ENCODE peak calls at places on chromosome 20, in seven cellular contexts. One of them, this sample, is unnamed.

GRCh38 chr20:43916875-43917371 is 2.3 kb downstream of the TOX2 start:
- DNase-seq in osteocyte: no peak
- DNase-seq in RWPE1: no peak
- DNase-seq in type B pancreatic cell: no peak
- DNase-seq in HFFc6: peak; percentile 30
- DNase-seq in CD8-positive, alpha-beta T cell: no peak
- DNase-seq in GM06990: peak; percentile 56
- DNase-seq in this sample: no peak

GRCh38 chr20:16539280-16539679 is 34.0 kb downstream of the KIF16B start:
- DNase-seq in RWPE1: no peak
- DNase-seq in HFFc6: no peak
- DNase-seq in type B pancreatic cell: no peak
- DNase-seq in CD8-positive, alpha-beta T cell: no peak
- DNase-seq in osteocyte: no peak
- DNase-seq in GM06990: no peak
- DNase-seq in this sample: no peak

GRCh38 chr20:1086273-1087213 is 31.9 kb upstream of the PSMF1 start:
- DNase-seq in osteocyte: no peak
- DNase-seq in HFFc6: no peak
- DNase-seq in type B pancreatic cell: no peak
- DNase-seq in GM06990: peak; percentile 39
- DNase-seq in RWPE1: no peak
- DNase-seq in CD8-positive, alpha-beta T cell: no peak
- DNase-seq in this sample: peak; percentile 35

GRCh38 chr20:44388466-44389023 is 33.0 kb downstream of the HNF4A start:
- DNase-seq in osteocyte: no peak
- DNase-seq in HFFc6: peak; percentile 63
- DNase-seq in GM06990: peak; percentile 46
- DNase-seq in CD8-positive, alpha-beta T cell: peak; percentile 66
- DNase-seq in type B pancreatic cell: no peak
- DNase-seq in RWPE1: peak; percentile 90
- DNase-seq in this sample: peak; percentile 88

GRCh38 chr20:62822788-62823651 is 6.2 kb downstream of the COL9A3 start:
- DNase-seq in CD8-positive, alpha-beta T cell: no peak
- DNase-seq in osteocyte: no peak
- DNase-seq in RWPE1: peak; percentile 55
- DNase-seq in GM06990: peak; percentile 50
- DNase-seq in type B pancreatic cell: no peak
- DNase-seq in HFFc6: no peak
- DNase-seq in this sample: peak; percentile 87

GRCh38 chr20:10280016-10280908 is 61.6 kb downstream of the SNAP25 start:
- DNase-seq in GM06990: no peak
- DNase-seq in CD8-positive, alpha-beta T cell: no peak
- DNase-seq in osteocyte: no peak
- DNase-seq in HFFc6: peak; percentile 27
- DNase-seq in type B pancreatic cell: no peak
- DNase-seq in RWPE1: no peak
- DNase-seq in this sample: no peak

GRCh38 chr20:36468149-36469000 is 72.9 kb upstream of the MYL9 start:
- DNase-seq in type B pancreatic cell: no peak
- DNase-seq in CD8-positive, alpha-beta T cell: no peak
- DNase-seq in osteocyte: no peak
- DNase-seq in RWPE1: no peak
- DNase-seq in GM06990: no peak
- DNase-seq in HFFc6: no peak
- DNase-seq in this sample: no peak

GRCh38 chr20:38324159-38324558 is 20.2 kb downstream of the BPI start:
- DNase-seq in CD8-positive, alpha-beta T cell: no peak
- DNase-seq in osteocyte: no peak
- DNase-seq in RWPE1: no peak
- DNase-seq in GM06990: no peak
- DNase-seq in type B pancreatic cell: no peak
- DNase-seq in HFFc6: no peak
- DNase-seq in this sample: no peak

GRCh38 chr20:36275011-36275410 is 31.1 kb upstream of the DLGAP4 start:
- DNase-seq in osteocyte: peak; percentile 72
- DNase-seq in RWPE1: no peak
- DNase-seq in type B pancreatic cell: no peak
- DNase-seq in CD8-positive, alpha-beta T cell: no peak
- DNase-seq in HFFc6: no peak
- DNase-seq in GM06990: no peak
- DNase-seq in this sample: peak; percentile 8

GRCh38 chr20:63054103-63054474 is 47.3 kb upstream of the BHLHE23 start:
- DNase-seq in GM06990: no peak
- DNase-seq in RWPE1: no peak
- DNase-seq in HFFc6: no peak
- DNase-seq in CD8-positive, alpha-beta T cell: no peak
- DNase-seq in osteocyte: peak; percentile 62
- DNase-seq in type B pancreatic cell: no peak
- DNase-seq in this sample: no peak

GRCh38 chr20:58436868-58437645 is 48.0 kb downstream of the VAPB start:
- DNase-seq in GM06990: no peak
- DNase-seq in HFFc6: no peak
- DNase-seq in type B pancreatic cell: no peak
- DNase-seq in CD8-positive, alpha-beta T cell: no peak
- DNase-seq in osteocyte: no peak
- DNase-seq in RWPE1: no peak
- DNase-seq in this sample: no peak

GRCh38 chr20:10609276-10609675 is 64.5 kb downstream of the JAG1 start:
- DNase-seq in type B pancreatic cell: no peak
- DNase-seq in GM06990: no peak
- DNase-seq in HFFc6: peak; percentile 48
- DNase-seq in CD8-positive, alpha-beta T cell: no peak
- DNase-seq in RWPE1: no peak
- DNase-seq in osteocyte: no peak
- DNase-seq in this sample: no peak

GRCh38 chr20:11229772-11230171 is 556.0 kb upstream of the JAG1 start:
- DNase-seq in CD8-positive, alpha-beta T cell: no peak
- DNase-seq in GM06990: no peak
- DNase-seq in RWPE1: peak; percentile 50
- DNase-seq in osteocyte: no peak
- DNase-seq in type B pancreatic cell: no peak
- DNase-seq in HFFc6: peak; percentile 85
- DNase-seq in this sample: no peak

GRCh38 chr20:57433658-57434389 is 42.6 kb downstream of the RBM38 start:
- DNase-seq in type B pancreatic cell: no peak
- DNase-seq in RWPE1: no peak
- DNase-seq in GM06990: no peak
- DNase-seq in osteocyte: no peak
- DNase-seq in HFFc6: no peak
- DNase-seq in CD8-positive, alpha-beta T cell: peak; percentile 33
- DNase-seq in this sample: no peak

GRCh38 chr20:24957326-24957996 is 8.4 kb downstream of the CST7 start:
- DNase-seq in type B pancreatic cell: peak; percentile 48
- DNase-seq in HFFc6: no peak
- DNase-seq in CD8-positive, alpha-beta T cell: no peak
- DNase-seq in RWPE1: no peak
- DNase-seq in osteocyte: peak; percentile 73
- DNase-seq in GM06990: no peak
- DNase-seq in this sample: no peak

GRCh38 chr20:62350098-62350628 is 16.9 kb downstream of the LAMA5 start:
- DNase-seq in GM06990: no peak
- DNase-seq in HFFc6: no peak
- DNase-seq in CD8-positive, alpha-beta T cell: no peak
- DNase-seq in RWPE1: peak; percentile 97
- DNase-seq in osteocyte: no peak
- DNase-seq in type B pancreatic cell: no peak
- DNase-seq in this sample: no peak

GRCh38 chr20:2693286-2693995 is 861 bp downstream of the EBF4 start:
- DNase-seq in osteocyte: no peak
- DNase-seq in type B pancreatic cell: no peak
- DNase-seq in GM06990: peak; percentile 25
- DNase-seq in CD8-positive, alpha-beta T cell: peak; percentile 60
- DNase-seq in HFFc6: no peak
- DNase-seq in RWPE1: peak; percentile 30
- DNase-seq in this sample: peak; percentile 76
- TF ChIP-seq CTCF in osteocyte: no peak
- TF ChIP-seq CTCF in type B pancreatic cell: no peak
- TF ChIP-seq CTCF in GM06990: no peak
- TF ChIP-seq CTCF in CD8-positive, alpha-beta T cell: no peak
- TF ChIP-seq CTCF in HFFc6: no peak
- TF ChIP-seq CTCF in RWPE1: peak; percentile 10
- TF ChIP-seq CTCF in this sample: no peak

DNA sequence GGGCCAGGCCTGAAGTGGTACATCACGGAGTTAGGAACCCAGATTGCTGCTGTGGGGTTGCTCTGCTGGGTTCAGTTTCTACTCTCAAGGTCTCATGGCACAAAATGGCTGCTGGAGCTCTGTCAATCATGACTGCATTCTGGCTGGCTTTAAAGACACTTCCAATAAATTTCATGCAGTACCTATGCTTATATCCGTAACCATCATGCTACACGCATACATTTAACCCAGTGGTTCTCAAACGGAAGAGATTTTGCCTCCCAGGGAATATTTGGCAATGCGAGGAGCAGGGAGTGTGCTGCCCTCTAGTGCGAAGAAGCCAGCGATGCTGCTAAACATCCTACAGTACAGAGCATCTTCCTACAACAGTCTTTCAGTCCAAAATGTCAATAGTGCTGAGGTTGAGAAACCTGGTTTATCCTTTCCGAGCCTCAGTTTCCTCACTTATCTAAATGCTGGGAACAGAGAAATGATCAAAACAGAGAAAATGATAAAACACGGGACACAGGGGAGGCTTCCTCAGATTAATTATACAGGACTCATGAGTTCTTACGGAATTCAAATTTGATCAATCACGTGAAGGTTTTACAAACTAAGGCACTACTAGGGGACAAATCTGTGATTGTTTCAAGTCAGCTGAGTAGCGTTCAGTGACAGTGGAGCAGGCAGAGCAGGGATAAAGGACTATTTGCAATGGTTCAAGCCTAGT is 9.6 kb upstream of the SLC2A10 start:
- DNase-seq in osteocyte: no peak
- DNase-seq in RWPE1: peak; percentile 68
- DNase-seq in type B pancreatic cell: no peak
- DNase-seq in HFFc6: peak; percentile 22
- DNase-seq in GM06990: no peak
- DNase-seq in CD8-positive, alpha-beta T cell: no peak
- DNase-seq in this sample: no peak
- TF ChIP-seq CTCF in osteocyte: peak; percentile 63
- TF ChIP-seq CTCF in RWPE1: peak; percentile 82
- TF ChIP-seq CTCF in type B pancreatic cell: peak; percentile 78
- TF ChIP-seq CTCF in HFFc6: peak; percentile 79
- TF ChIP-seq CTCF in GM06990: peak; percentile 50
- TF ChIP-seq CTCF in CD8-positive, alpha-beta T cell: no peak
- TF ChIP-seq CTCF in this sample: peak; percentile 17

GRCh38 chr20:35264755-35265154 is 13.2 kb downstream of the MMP24OS start:
- DNase-seq in type B pancreatic cell: no peak
- DNase-seq in osteocyte: no peak
- DNase-seq in RWPE1: no peak
- DNase-seq in GM06990: no peak
- DNase-seq in HFFc6: no peak
- DNase-seq in CD8-positive, alpha-beta T cell: no peak
- DNase-seq in this sample: no peak
- TF ChIP-seq CTCF in type B pancreatic cell: no peak
- TF ChIP-seq CTCF in osteocyte: no peak
- TF ChIP-seq CTCF in RWPE1: no peak
- TF ChIP-seq CTCF in GM06990: peak; percentile 27
- TF ChIP-seq CTCF in HFFc6: peak; percentile 51
- TF ChIP-seq CTCF in CD8-positive, alpha-beta T cell: no peak
- TF ChIP-seq CTCF in this sample: no peak

GRCh38 chr20:18259730-18260129 is 28.6 kb upstream of the ZNF133 start:
- DNase-seq in CD8-positive, alpha-beta T cell: no peak
- DNase-seq in type B pancreatic cell: no peak
- DNase-seq in GM06990: no peak
- DNase-seq in osteocyte: no peak
- DNase-seq in HFFc6: no peak
- DNase-seq in RWPE1: no peak
- DNase-seq in this sample: no peak

GRCh38 chr20:18256440-18257090 is 31.8 kb upstream of the ZNF133 start:
- DNase-seq in CD8-positive, alpha-beta T cell: no peak
- DNase-seq in HFFc6: no peak
- DNase-seq in RWPE1: no peak
- DNase-seq in type B pancreatic cell: no peak
- DNase-seq in GM06990: no peak
- DNase-seq in osteocyte: no peak
- DNase-seq in this sample: no peak

GRCh38 chr20:18254615-18255014 is 33.7 kb upstream of the ZNF133 start:
- DNase-seq in CD8-positive, alpha-beta T cell: no peak
- DNase-seq in GM06990: no peak
- DNase-seq in RWPE1: no peak
- DNase-seq in HFFc6: no peak
- DNase-seq in type B pancreatic cell: no peak
- DNase-seq in osteocyte: no peak
- DNase-seq in this sample: no peak

GRCh38 chr20:18255526-18255925 is 32.8 kb upstream of the ZNF133 start:
- DNase-seq in CD8-positive, alpha-beta T cell: no peak
- DNase-seq in HFFc6: no peak
- DNase-seq in type B pancreatic cell: no peak
- DNase-seq in osteocyte: no peak
- DNase-seq in RWPE1: no peak
- DNase-seq in GM06990: no peak
- DNase-seq in this sample: no peak

GRCh38 chr20:18258126-18258860 is 30.0 kb upstream of the ZNF133 start:
- DNase-seq in CD8-positive, alpha-beta T cell: no peak
- DNase-seq in osteocyte: no peak
- DNase-seq in GM06990: no peak
- DNase-seq in HFFc6: peak; percentile 5
- DNase-seq in RWPE1: no peak
- DNase-seq in type B pancreatic cell: no peak
- DNase-seq in this sample: no peak
- TF ChIP-seq CTCF in CD8-positive, alpha-beta T cell: no peak
- TF ChIP-seq CTCF in osteocyte: no peak
- TF ChIP-seq CTCF in GM06990: no peak
- TF ChIP-seq CTCF in HFFc6: peak; percentile 46
- TF ChIP-seq CTCF in RWPE1: no peak
- TF ChIP-seq CTCF in type B pancreatic cell: no peak
- TF ChIP-seq CTCF in this sample: no peak

DNA sequence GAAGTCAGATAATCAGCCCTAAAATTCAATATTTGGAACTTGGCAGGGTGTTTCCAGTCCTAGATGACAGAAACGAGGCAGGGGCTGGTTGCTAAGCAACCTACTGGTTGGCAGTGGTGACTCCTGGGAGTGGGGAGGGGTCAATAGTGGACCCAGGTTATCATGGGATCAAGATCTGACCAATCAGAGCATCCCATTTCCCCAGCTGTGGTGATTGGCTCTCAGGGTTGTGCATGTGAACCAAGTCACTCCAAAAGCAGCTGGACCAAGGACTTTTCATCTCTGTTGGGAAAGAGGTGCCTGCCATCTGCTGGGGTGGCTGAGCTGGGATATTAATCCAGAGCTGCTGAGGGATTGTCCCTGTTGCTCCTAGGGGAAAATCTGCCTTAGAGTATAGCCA is 253.4 kb downstream of the PREX1 start:
- DNase-seq in osteocyte: no peak
- DNase-seq in RWPE1: peak; percentile 55
- DNase-seq in HFFc6: no peak
- DNase-seq in type B pancreatic cell: no peak
- DNase-seq in GM06990: no peak
- DNase-seq in CD8-positive, alpha-beta T cell: no peak
- DNase-seq in this sample: no peak
- TF ChIP-seq CTCF in osteocyte: no peak
- TF ChIP-seq CTCF in RWPE1: no peak
- TF ChIP-seq CTCF in HFFc6: no peak
- TF ChIP-seq CTCF in type B pancreatic cell: no peak
- TF ChIP-seq CTCF in GM06990: no peak
- TF ChIP-seq CTCF in CD8-positive, alpha-beta T cell: no peak
- TF ChIP-seq CTCF in this sample: no peak